ENCODE peak calls at places on chromosomes 4 and X, in four cellular contexts. G is fibroblast of lung, K is neural progenitor cell, T is kidney. E is an unnamed sample.
A peak's percentile ranks its signal among the peaks of the same experiment; 100 is the strongest.

GRCh38 chr4:17494258-17494657 is 17.6 kb downstream of the QDPR start:
- DNase-seq in G (peak; percentile 74), K (no peak), T (no peak), E (peak; percentile 42)

GRCh38 chr4:152640058-152640921 is 39.5 kb downstream of the TMEM154 start:
- DNase-seq in G (peak; percentile 51), K (peak; percentile 19), T (no peak), E (peak; percentile 71)

GRCh38 chrX:1059576-1060561 is 152.6 kb downstream of the CRLF2 start:
- DNase-seq in G (no peak), K (no peak), T (no peak), E (no peak)

GRCh38 chrX:20593402-20593801 is 326.7 kb upstream of the RPS6KA3 start:
- DNase-seq in G (no peak), K (no peak), T (no peak), E (no peak)

GRCh38 chrX:15336023-15336413 is 695 bp upstream of the PIGA start:
- DNase-seq in G (peak; percentile 52), K (peak; percentile 35), T (no peak), E (peak; percentile 76)

GRCh38 chr4:17694552-17694951 is 80.1 kb downstream of the MED28 start:
- DNase-seq in G (no peak), K (no peak), T (no peak), E (no peak)

GRCh38 chrX:103730147-103730546 is 19.4 kb downstream of the TMEM31 start:
- DNase-seq in G (no peak), K (no peak), T (no peak), E (no peak)

GRCh38 chr4:46370531-46370930 is 19.4 kb downstream of the GABRA2 start:
- DNase-seq in G (no peak), K (no peak), T (no peak), E (no peak)

GRCh38 chr4:58265734-58266133 is 1155.5 kb upstream of the IGFBP7 start:
- DNase-seq in G (no peak), K (no peak), T (no peak), E (no peak)

GRCh38 chrX:24782011-24782410 is 88.3 kb downstream of the POLA1 start:
- DNase-seq in G (no peak), K (peak; percentile 20), T (no peak), E (no peak)

GRCh38 chr4:67531349-67531748 is 14.0 kb downstream of the CENPC start:
- DNase-seq in G (no peak), K (no peak), T (no peak), E (no peak)

GRCh38 chr4:103904126-103904525 is 184.3 kb upstream of the TACR3 start:
- DNase-seq in G (peak; percentile 38), K (no peak), T (no peak), E (peak; percentile 4)

GRCh38 chr4:21226637-21227538 is 526.6 kb downstream of the PACRGL start:
- DNase-seq in G (no peak), K (peak; percentile 6), T (no peak), E (no peak)

GRCh38 chr4:140368686-140369085 is 4.8 kb upstream of the SCOC start:
- DNase-seq in G (no peak), K (no peak), T (no peak), E (no peak)

GRCh38 chr4:62495039-62495438 is 1294.9 kb downstream of the ADGRL3 start:
- DNase-seq in G (no peak), K (no peak), T (no peak), E (no peak)

GRCh38 chr4:183118585-183118984 is 19.5 kb downstream of the WWC2 start:
- DNase-seq in G (peak; percentile 68), K (peak; percentile 70), T (no peak), E (peak; percentile 68)

GRCh38 chr4:14023036-14023435 is 395.5 kb upstream of the BOD1L1 start:
- DNase-seq in G (no peak), K (no peak), T (no peak), E (no peak)

GRCh38 chr4:140085924-140086323 is 68.1 kb downstream of the MAML3 start:
- DNase-seq in G (no peak), K (no peak), T (no peak), E (no peak)

GRCh38 chrX:96407501-96407900 is 277.1 kb upstream of the DIAPH2 start:
- DNase-seq in G (peak; percentile 85), K (no peak), T (no peak), E (peak; percentile 79)

GRCh38 chr4:182807346-182807745 is 109.8 kb downstream of the DCTD start:
- DNase-seq in G (no peak), K (no peak), T (no peak), E (no peak)

GRCh38 chr4:171928336-171928735 is 115.1 kb downstream of the GALNTL6 start:
- DNase-seq in G (no peak), K (no peak), T (no peak), E (no peak)

GRCh38 chr4:5638316-5638715 is 70.0 kb downstream of the EVC2 start:
- DNase-seq in G (no peak), K (no peak), T (no peak), E (peak; percentile 76)

GRCh38 chr4:120855307-120856001 is 67.1 kb downstream of the PRDM5 start:
- DNase-seq in G (no peak), K (no peak), T (no peak), E (no peak)

GRCh38 chrX:147913570-147913969 is 1.9 kb downstream of the FMR1 start:
- DNase-seq in G (no peak), K (no peak), T (no peak), E (no peak)
- H3K4me3 ChIP-seq in G (peak overlapping the region; percentile 87), K (peak overlapping the region; percentile 85), T (peak overlapping the region; percentile 76), E (peak overlapping the region; percentile 87)

DNA sequence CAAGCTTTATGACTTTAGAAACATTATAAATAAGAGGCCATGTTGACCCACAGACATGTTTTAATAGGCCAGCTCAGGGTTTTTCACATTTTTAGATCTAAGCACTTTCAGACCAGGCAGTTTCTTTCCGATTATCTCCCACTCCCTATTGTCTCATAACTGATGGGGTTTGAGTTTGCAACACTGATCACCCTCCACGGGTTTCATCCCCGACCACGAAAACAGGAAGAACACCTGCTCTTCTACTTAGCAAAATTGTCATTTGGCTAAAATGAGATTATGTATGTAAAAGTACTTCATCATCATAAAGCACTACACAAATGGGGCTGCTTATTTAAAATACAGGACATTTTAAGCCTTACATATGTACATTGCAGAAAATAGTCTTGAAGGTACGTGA is 407.9 kb downstream of the HNRNPD start:
- DNase-seq in G (no peak), K (no peak), T (no peak), E (no peak)
- H3K9ac ChIP-seq in G (no peak overlapping the region), K (no peak overlapping the region), T (no peak overlapping the region), E (no peak overlapping the region)

GRCh38 chr4:24968992-24969391 is 56.1 kb upstream of the CCDC149 start:
- DNase-seq in G (no peak), K (no peak), T (no peak), E (no peak)
- H3K9me3 ChIP-seq in G (no peaks in the 10 kb centered on the region), K (peaks cover 12% of the 10 kb centered on the region), T (no peaks in the 10 kb centered on the region), E (peaks cover 5% of the 10 kb centered on the region)

DNA sequence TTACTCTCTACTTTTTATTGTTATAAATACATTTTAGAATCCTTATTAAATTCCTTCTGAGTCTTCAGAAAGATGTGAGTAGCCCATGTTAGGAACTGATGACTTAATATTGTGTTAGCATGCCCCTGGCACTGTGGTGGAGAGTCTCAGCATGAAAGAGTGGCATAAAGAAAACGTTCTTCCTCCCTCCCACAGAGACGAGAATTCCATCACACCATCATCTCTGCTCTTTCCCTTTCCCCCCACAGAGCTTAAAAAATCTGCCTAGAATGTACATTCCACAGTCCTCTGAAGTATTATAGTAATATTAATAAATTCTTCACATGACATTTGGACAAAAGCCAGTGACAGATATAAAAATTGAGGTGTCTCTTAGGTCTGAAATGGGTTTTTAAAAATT is 117.8 kb upstream of the DKK2 start:
- DNase-seq in G (no peak), K (no peak), T (no peak), E (no peak)
- H3K4me3 ChIP-seq in G (no peak overlapping the region), K (no peak overlapping the region), T (no peak overlapping the region), E (no peak overlapping the region)

DNA sequence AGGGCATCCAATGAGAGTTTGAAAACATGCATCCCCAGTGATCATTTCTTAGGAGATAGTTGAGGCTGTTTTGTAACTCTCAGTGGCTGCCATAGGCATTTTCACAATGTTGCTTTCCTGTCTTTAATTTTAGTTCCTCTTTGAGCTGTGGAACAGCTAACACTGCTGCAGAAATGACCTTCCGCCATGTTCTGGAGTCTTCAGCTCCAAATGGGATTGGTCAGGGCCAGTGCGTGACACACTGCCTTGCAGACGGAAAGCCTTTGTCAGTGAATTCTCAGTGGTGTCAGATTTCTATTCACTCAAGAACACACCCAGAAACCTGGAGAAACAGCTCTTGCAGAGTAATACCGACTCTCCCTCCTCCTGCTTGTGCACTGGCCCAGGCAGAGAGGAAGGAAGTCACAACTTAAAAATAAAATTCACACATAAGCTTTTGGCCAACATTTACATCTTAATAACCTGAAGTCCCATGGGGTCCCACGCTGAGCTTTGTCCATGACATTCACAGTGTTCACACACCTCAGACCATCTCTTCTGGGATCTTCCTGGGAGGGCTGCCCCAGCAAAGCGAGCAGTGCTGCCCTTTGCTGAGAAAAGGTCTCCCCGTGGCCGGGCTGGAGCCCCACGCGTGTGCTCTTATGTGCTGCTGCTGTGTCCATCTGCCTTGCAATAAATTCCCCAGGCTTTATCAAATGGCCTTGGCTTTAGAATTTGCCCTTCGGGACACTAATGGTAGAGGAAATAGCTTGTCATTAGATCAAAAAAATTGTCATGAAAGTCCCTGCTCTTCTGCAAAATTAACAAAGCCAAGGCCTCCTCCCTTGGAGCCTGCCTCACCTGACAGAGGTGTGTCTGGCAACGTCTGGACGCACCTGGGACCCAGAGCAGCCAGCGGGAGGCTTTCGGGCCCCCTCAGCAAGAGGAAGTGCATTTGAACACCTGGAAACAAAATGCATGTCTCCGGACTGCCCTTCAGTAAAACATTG is 126.8 kb downstream of the IRF2 start:
- DNase-seq in G (peak; percentile 69), K (peak; percentile 89), T (no peak), E (no peak)
- H3K9ac ChIP-seq in G (no peak overlapping the region), K (no peak overlapping the region), T (no peak overlapping the region), E (peak overlapping the region; percentile 65)

E was measured in adipocyte.